ENCODE peak calls at places on chromosomes 2 and 18, in five cellular contexts. V is iPS DF 19.7, R is dorsolateral prefrontal cortex, D is PC-3, F is SIG-M5. X is an unnamed sample.

GRCh38 chr2:30235008-30235655 is 3.8 kb downstream of the LBH start:
- DNase-seq in F (no peak), R (no peak), D (peak), V (no peak), X (no peak)

GRCh38 chr2:136060401-136060940 is 57.5 kb downstream of the CXCR4 start:
- DNase-seq in F (no peak), D (no peak), V (no peak), R (no peak), X (no peak)

GRCh38 chr18:5107990-5108389 is 89.1 kb downstream of the AKAIN1 start:
- DNase-seq in V (no peak), R (no peak), F (no peak), D (peak), X (no peak)

GRCh38 chr18:9321017-9321452 is 13.5 kb upstream of the TWSG1 start:
- DNase-seq in D (no peak), V (no peak), R (no peak), F (no peak), X (no peak)

GRCh38 chr18:50956116-50956515 is 11.7 kb upstream of the ELAC1 start:
- DNase-seq in D (no peak), R (no peak), V (no peak), F (no peak), X (no peak)

GRCh38 chr2:70371753-70372152 is 69.9 kb upstream of the FAM136A start:
- DNase-seq in D (peak), V (no peak), F (no peak), R (no peak), X (no peak)

GRCh38 chr2:136378712-136379595 is 261.0 kb upstream of the CXCR4 start:
- DNase-seq in R (peak), F (no peak), V (no peak), D (peak), X (peak)

GRCh38 chr2:225122582-225123486 is 80.6 kb upstream of the DOCK10 start:
- DNase-seq in D (peak), V (no peak), R (no peak), F (no peak), X (no peak)

GRCh38 chr18:12334280-12335262 is 26.5 kb downstream of the TUBB6 start:
- DNase-seq in V (no peak), F (no peak), D (no peak), R (no peak), X (no peak)

GRCh38 chr18:77448046-77448445 is 198.4 kb downstream of the GALR1 start:
- DNase-seq in V (no peak), F (no peak), D (no peak), R (no peak), X (no peak)

GRCh38 chr2:58494059-58494458 is 252.9 kb upstream of the FANCL start:
- DNase-seq in F (no peak), V (no peak), R (no peak), D (no peak), X (no peak)

GRCh38 chr2:43184339-43184895 is 42.0 kb downstream of the ZFP36L2 start:
- DNase-seq in D (peak), V (no peak), F (no peak), R (no peak), X (no peak)